ENCODE peak calls at places on chromosome 13, in ten cellular contexts. T, N, R, X, W, M, F, Q, K and J are unnamed samples.

GRCh38 chr13:59746291-59746962 is 417.3 kb downstream of the DIAPH3 start:
- DNase-seq in R (no peak), N (peak; percentile 1), M (no peak), W (peak; percentile 26), T (no peak), X (no peak), F (no peak), Q (peak; percentile 2), K (no peak), J (no peak)

GRCh38 chr13:97004886-97005285 is 10.6 kb upstream of the OXGR1 start:
- DNase-seq in R (no peak), N (no peak), F (no peak), T (no peak), Q (no peak), M (no peak), W (no peak), X (no peak), K (no peak), J (no peak)

GRCh38 chr13:39942901-39943273 is 287.4 kb downstream of the COG6 start:
- DNase-seq in K (peak; percentile 96), R (peak; percentile 88), W (peak; percentile 86), M (peak; percentile 77), T (peak; percentile 79), F (peak; percentile 82), Q (peak; percentile 85), X (peak; percentile 58), N (peak; percentile 33), J (no peak)

GRCh38 chr13:110363009-110363408 is 55.9 kb downstream of the COL4A2 start:
- DNase-seq in F (no peak), W (peak; percentile 84), X (peak; percentile 24), K (peak; percentile 61), T (no peak), M (peak; percentile 84), Q (no peak), N (no peak), R (peak; percentile 29), J (peak; percentile 80)

GRCh38 chr13:49652691-49653305 is 24.5 kb downstream of the ARL11 start:
- DNase-seq in M (no peak), N (no peak), T (peak; percentile 30), R (peak; percentile 71), Q (peak; percentile 63), X (peak; percentile 68), F (no peak), W (no peak), K (peak; percentile 82), J (no peak)

GRCh38 chr13:95752677-95753076 is 75.7 kb downstream of the DNAJC3 start:
- DNase-seq in Q (no peak), W (no peak), N (no peak), X (no peak), M (no peak), F (no peak), T (no peak), K (no peak), R (no peak), J (no peak)

GRCh38 chr13:23899555-23899954 is 2.3 kb upstream of the C1QTNF9B start:
- DNase-seq in M (no peak), T (no peak), X (no peak), N (peak; percentile 61), F (no peak), Q (peak; percentile 70), W (peak; percentile 64), K (no peak), R (peak; percentile 34), J (no peak)

GRCh38 chr13:75876371-75877050 is 240.4 kb downstream of the LMO7 start:
- DNase-seq in W (peak; percentile 54), T (peak; percentile 61), F (no peak), R (peak; percentile 71), Q (peak; percentile 72), K (peak; percentile 81), X (peak; percentile 30), N (peak; percentile 26), M (peak; percentile 73), J (no peak)

GRCh38 chr13:73401769-73402168 is 343.0 kb downstream of the KLF5 start:
- DNase-seq in R (no peak), X (no peak), N (no peak), W (no peak), F (no peak), K (peak; percentile 40), Q (no peak), M (no peak), T (no peak), J (no peak)

GRCh38 chr13:50126378-50127016 is 111.3 kb downstream of the KCNRG start:
- DNase-seq in T (no peak), X (no peak), W (no peak), K (peak; percentile 66), N (no peak), M (no peak), Q (peak; percentile 20), F (peak; percentile 68), R (peak; percentile 48), J (no peak)

GRCh38 chr13:111503376-111503775 is 182.9 kb downstream of the TEX29 start:
- DNase-seq in K (no peak), X (peak; percentile 3), T (peak; percentile 19), F (peak; percentile 22), R (no peak), N (no peak), Q (no peak), M (no peak), W (no peak), J (no peak)

GRCh38 chr13:60990032-60990733 is 425.5 kb downstream of the PCDH20 start:
- DNase-seq in M (no peak), X (peak; percentile 8), N (no peak), F (no peak), W (no peak), Q (peak; percentile 56), K (peak; percentile 52), T (peak; percentile 37), R (peak; percentile 3), J (no peak)

GRCh38 chr13:35164324-35164932 is 222.4 kb downstream of the NBEA start:
- DNase-seq in K (peak; percentile 48), W (no peak), Q (peak; percentile 63), X (no peak), R (peak; percentile 46), M (no peak), N (no peak), T (no peak), F (no peak), J (no peak)

GRCh38 chr13:51823351-51823750 is 19.4 kb upstream of the DHRS12 start:
- DNase-seq in R (no peak), X (no peak), W (no peak), N (no peak), Q (no peak), F (no peak), T (no peak), K (no peak), M (no peak), J (no peak)
- H3K27ac ChIP-seq in R (no peak overlapping the region), X (no peak overlapping the region), W (no peak overlapping the region), N (no peak overlapping the region), Q (no peak overlapping the region), F (no peak overlapping the region), T (no peak overlapping the region), K (no peak overlapping the region), M (no peak overlapping the region), J (no peak overlapping the region)

GRCh38 chr13:103862525-103862924 is 796.3 kb upstream of the SLC10A2 start:
- DNase-seq in X (no peak), R (no peak), W (no peak), N (no peak), K (no peak), F (no peak), M (no peak), T (no peak), Q (no peak), J (no peak)

DNA sequence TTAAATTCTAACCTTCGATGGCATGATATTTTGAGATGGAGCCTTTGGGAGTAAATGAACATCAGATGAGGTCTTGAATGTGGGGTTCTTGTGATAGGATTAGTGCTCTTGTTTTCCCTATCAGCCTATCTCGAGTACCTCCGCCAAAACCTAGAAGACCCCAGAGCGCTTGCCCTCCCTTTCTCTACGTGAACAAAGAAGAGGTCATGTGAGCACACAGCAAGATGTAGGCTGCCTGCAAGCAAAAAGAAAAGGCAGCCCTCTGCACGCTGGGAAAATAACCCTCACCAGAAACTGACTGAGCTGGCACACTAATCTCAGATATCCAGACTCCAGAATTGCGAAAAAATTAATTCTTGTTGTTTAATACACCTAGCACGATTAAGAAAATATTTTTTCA is 799.8 kb upstream of the SLC10A2 start:
- DNase-seq in M (no peak), N (no peak), K (peak; percentile 3), T (no peak), Q (no peak), F (no peak), X (no peak), W (no peak), R (peak; percentile 71), J (no peak)
- H3K4me3 ChIP-seq in M (no peak overlapping the region), N (no peak overlapping the region), K (no peak overlapping the region), T (no peak overlapping the region), Q (no peak overlapping the region), F (no peak overlapping the region), X (no peak overlapping the region), W (no peak overlapping the region), R (no peak overlapping the region), J (no peak overlapping the region)

DNA sequence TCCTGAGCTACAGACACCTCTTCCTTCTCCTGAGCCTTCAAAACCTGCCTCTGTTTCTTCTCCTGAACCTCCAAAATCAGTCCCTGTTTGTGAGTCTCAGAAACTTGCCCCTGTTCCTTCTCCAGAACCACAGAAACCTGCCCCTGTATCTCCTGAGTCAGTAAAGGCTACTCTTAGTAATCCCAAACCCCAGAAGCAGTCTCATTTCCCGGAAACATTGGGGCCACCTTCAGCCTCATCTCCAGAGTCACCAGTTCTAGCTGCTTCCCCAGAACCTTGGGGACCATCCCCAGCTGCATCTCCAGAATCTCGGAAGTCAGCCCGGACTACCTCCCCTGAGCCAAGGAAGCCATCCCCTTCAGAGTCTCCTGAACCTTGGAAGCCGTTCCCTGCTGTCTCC is 10.0 kb downstream of the CHAMP1 start:
- DNase-seq in T (no peak), W (no peak), K (no peak), N (no peak), M (no peak), Q (no peak), F (no peak), X (no peak), R (no peak), J (no peak)
- H3K27ac ChIP-seq in T (no peak overlapping the region), W (no peak overlapping the region), K (no peak overlapping the region), N (no peak overlapping the region), M (no peak overlapping the region), Q (no peak overlapping the region), F (no peak overlapping the region), X (no peak overlapping the region), R (no peak overlapping the region), J (no peak overlapping the region)

GRCh38 chr13:92954746-92955145 is 271.9 kb upstream of the GPC6 start:
- DNase-seq in Q (no peak), X (no peak), W (no peak), M (no peak), T (no peak), F (no peak), N (no peak), K (no peak), R (no peak), J (no peak)

GRCh38 chr13:92951273-92951820 is 275.3 kb upstream of the GPC6 start:
- DNase-seq in F (no peak), N (no peak), R (no peak), Q (no peak), W (no peak), M (no peak), X (no peak), T (no peak), K (no peak), J (no peak)

GRCh38 chr13:92948034-92948433 is 278.6 kb upstream of the GPC6 start:
- DNase-seq in X (no peak), M (no peak), N (no peak), R (no peak), Q (no peak), F (no peak), K (no peak), W (no peak), T (no peak), J (no peak)

GRCh38 chr13:92952161-92952560 is 274.4 kb upstream of the GPC6 start:
- DNase-seq in X (no peak), F (no peak), K (no peak), R (no peak), W (no peak), T (no peak), N (no peak), Q (no peak), M (no peak), J (no peak)

GRCh38 chr13:92950771-92951170 is 275.8 kb upstream of the GPC6 start:
- DNase-seq in K (no peak), N (no peak), R (no peak), T (no peak), F (no peak), M (no peak), W (no peak), Q (no peak), X (no peak), J (no peak)
- H3K4me3 ChIP-seq in K (no peak overlapping the region), N (no peak overlapping the region), R (no peak overlapping the region), T (no peak overlapping the region), F (no peak overlapping the region), M (no peak overlapping the region), W (no peak overlapping the region), Q (no peak overlapping the region), X (no peak overlapping the region), J (no peak overlapping the region)